ENCODE peak calls at places on chromosomes 1 and 21, in four cellular contexts. S is NCI-H1092 treated with DMSO at 0.1 percent for 48 hours; Z is HFF-Myc; C is activated effector memory CD4-positive, alpha-beta T cell treated with anti-CD3 and anti-CD28 coated beads, Interleukin-2, amount 50 U/mL, for 16 hours. D is an unnamed sample.

GRCh38 chr21:34844033-34844923 is 175.5 kb downstream of the CLIC6 start:
- DNase-seq in S (no peak), Z (no peak), C (peak; percentile 68), D (no peak)

GRCh38 chr1:219699870-219700269 is 87.0 kb upstream of the ZC3H11B start:
- DNase-seq in S (no peak), Z (no peak), C (no peak), D (no peak)

GRCh38 chr21:34336245-34336644 is 27.6 kb upstream of the KCNE2 start:
- DNase-seq in S (no peak), Z (no peak), C (no peak), D (peak; percentile 24)

GRCh38 chr1:233614743-233615521 is 1.0 kb downstream of the KCNK1 start:
- DNase-seq in S (no peak), Z (no peak), C (no peak), D (no peak)

GRCh38 chr21:31772674-31773555 is 41.0 kb upstream of the SCAF4 start:
- DNase-seq in S (no peak), Z (no peak), C (no peak), D (no peak)

GRCh38 chr1:110309768-110310167 is 29.4 kb upstream of the RBM15 start:
- DNase-seq in S (no peak), Z (peak; percentile 48), C (no peak), D (no peak)

GRCh38 chr1:200226268-200226968 is 183.4 kb downstream of the ZNF281 start:
- DNase-seq in S (no peak), Z (no peak), C (peak; percentile 68), D (no peak)

GRCh38 chr1:64323054-64323453 is 119.6 kb downstream of the UBE2U start:
- DNase-seq in S (no peak), Z (peak; percentile 70), C (no peak), D (peak; percentile 10)

GRCh38 chr1:198018529-198018928 is 101.4 kb downstream of the LHX9 start:
- DNase-seq in S (no peak), Z (peak; percentile 65), C (no peak), D (no peak)

GRCh38 chr21:45577806-45578801 is 35.9 kb upstream of the SLC19A1 start:
- DNase-seq in S (peak; percentile 46), Z (no peak), C (peak; percentile 60), D (no peak)

GRCh38 chr1:228903573-228904122 is 168.4 kb downstream of the RHOU start:
- DNase-seq in S (no peak), Z (no peak), C (no peak), D (no peak)

GRCh38 chr21:38258803-38259485 is 2.2 kb downstream of the KCNJ15 start:
- DNase-seq in S (no peak), Z (no peak), C (no peak), D (peak; percentile 25)

GRCh38 chr1:44442791-44443190 is 37.7 kb downstream of the RNF220 start:
- DNase-seq in S (no peak), Z (no peak), C (no peak), D (no peak)

GRCh38 chr1:32971576-32971975 is 7.0 kb upstream of the RNF19B start:
- DNase-seq in S (no peak), Z (no peak), C (no peak), D (no peak)

GRCh38 chr1:214216779-214217178 is 64.2 kb upstream of the SMYD2 start:
- DNase-seq in S (peak; percentile 44), Z (no peak), C (no peak), D (no peak)

GRCh38 chr1:107048255-107048654 is 8.2 kb upstream of the PRMT6 start:
- DNase-seq in S (no peak), Z (no peak), C (no peak), D (no peak)

GRCh38 chr1:30877205-30877912 is 31.2 kb downstream of the SDC3 start:
- DNase-seq in S (no peak), Z (no peak), C (no peak), D (peak; percentile 82)

GRCh38 chr1:157955860-157956259 is 37.6 kb upstream of the KIRREL1 start:
- DNase-seq in S (no peak), Z (no peak), C (no peak), D (no peak)

GRCh38 chr1:202752799-202753198 is 42.5 kb upstream of the SYT2 start:
- DNase-seq in S (no peak), Z (no peak), C (no peak), D (no peak)

GRCh38 chr1:46394108-46394871 is at the start of gene FAAH:
- DNase-seq in S (peak; percentile 13), Z (no peak), C (peak; percentile 73), D (no peak)

GRCh38 chr1:1084028-1084371 is 9.9 kb upstream of the RNF223 start:
- DNase-seq in S (no peak), Z (no peak), C (no peak), D (no peak)

GRCh38 chr1:24384251-24385090 is 29.1 kb downstream of the STPG1 start:
- DNase-seq in S (no peak), Z (no peak), C (peak; percentile 79), D (peak; percentile 70)

GRCh38 chr1:154423303-154423987 is 18.3 kb downstream of the IL6R start:
- DNase-seq in S (no peak), Z (no peak), C (peak; percentile 79), D (no peak)

GRCh38 chr1:50705699-50706098 is 254.4 kb downstream of the FAF1 start:
- DNase-seq in S (no peak), Z (no peak), C (no peak), D (no peak)

D was measured in AG09319.